ENCODE peak calls at places on chromosomes 12 and 14, in six cellular contexts. G is astrocyte; R is activated CD4-positive, alpha-beta T cell treated with anti-CD3 and anti-CD28 coated beads, Interleukin-2, amount 10 ng/mL, durations not matched to agents 7 days and 5 days; I is heart left ventricle; D is NCI-H748 treated with DMSO at 0.1 percent for 48 hours; K is lower lobe of right lung. S is an unnamed sample.

GRCh38 chr14:50688875-50689274 is 20.8 kb upstream of the SAV1 start:
- DNase-seq in G (no peak), R (no peak), I (no peak), D (no peak), K (no peak), S (peak; percentile 23)

GRCh38 chr12:25107920-25108319 is 87.0 kb downstream of the DNAI7 start:
- DNase-seq in G (no peak), R (no peak), I (no peak), D (no peak), K (no peak), S (no peak)

GRCh38 chr12:3715999-3716398 is 36.9 kb downstream of the CRACR2A start:
- DNase-seq in G (no peak), R (no peak), I (no peak), D (no peak), K (no peak), S (no peak)

GRCh38 chr12:94362653-94363052 is 97.0 kb downstream of the CEP83 start:
- DNase-seq in G (no peak), R (no peak), I (no peak), D (no peak), K (no peak), S (no peak)

GRCh38 chr14:22658951-22659350 is 14.8 kb upstream of the OR6J1 start:
- DNase-seq in G (no peak), R (no peak), I (no peak), D (no peak), K (no peak), S (no peak)

GRCh38 chr12:108525681-108526080 is 10.6 kb downstream of the FICD start:
- DNase-seq in G (peak; percentile 47), R (no peak), I (no peak), D (no peak), K (no peak), S (no peak)

GRCh38 chr14:22900088-22900799 is 17.2 kb downstream of the REM2 start:
- DNase-seq in G (peak; percentile 41), R (peak; percentile 75), I (no peak), D (peak; percentile 19), K (no peak), S (peak; percentile 70)

GRCh38 chr14:72383869-72384268 is 451.6 kb downstream of the RGS6 start:
- DNase-seq in G (no peak), R (no peak), I (no peak), D (no peak), K (no peak), S (no peak)

GRCh38 chr14:90837355-90837754 is 21.1 kb upstream of the TTC7B start:
- DNase-seq in G (peak; percentile 46), R (no peak), I (no peak), D (no peak), K (no peak), S (no peak)

GRCh38 chr12:49342066-49342913 is 4.4 kb upstream of the DNAJC22 start:
- DNase-seq in G (peak; percentile 39), R (peak; percentile 75), I (peak; percentile 76), D (peak; percentile 88), K (peak; percentile 86), S (peak; percentile 98)

GRCh38 chr12:81502912-81503695 is 256.0 kb downstream of the PPFIA2 start:
- DNase-seq in G (peak; percentile 99), R (no peak), I (no peak), D (no peak), K (no peak), S (no peak)

GRCh38 chr12:47194501-47194900 is 114.7 kb upstream of the AMIGO2 start:
- DNase-seq in G (no peak), R (no peak), I (no peak), D (no peak), K (no peak), S (no peak)

GRCh38 chr12:76588881-76589565 is 29.5 kb upstream of the OSBPL8 start:
- DNase-seq in G (peak; percentile 79), R (no peak), I (no peak), D (no peak), K (no peak), S (no peak)

GRCh38 chr12:70045036-70045435 is 198.2 kb upstream of the CNOT2 start:
- DNase-seq in G (peak; percentile 30), R (no peak), I (peak; percentile 38), D (no peak), K (no peak), S (no peak)

GRCh38 chr12:100481021-100481420 is 7.4 kb downstream of the NR1H4 start:
- DNase-seq in G (no peak), R (no peak), I (no peak), D (no peak), K (no peak), S (no peak)

GRCh38 chr14:38851109-38851508 is 251.9 kb downstream of the SEC23A start:
- DNase-seq in G (no peak), R (no peak), I (no peak), D (no peak), K (no peak), S (no peak)